ENCODE peak calls at places on chromosome 2, in four cellular contexts. H, W, M and J are unnamed samples.

GRCh38 chr2:31082002-31082401 is 56.2 kb downstream of the GALNT14 start:
- DNase-seq in W (no peak), M (no peak), H (no peak), J (no peak)

GRCh38 chr2:71313-72035 is 25.2 kb upstream of the FAM110C start:
- DNase-seq in W (no peak), H (peak), M (no peak), J (no peak)

GRCh38 chr2:103179800-103180199 is 418.0 kb downstream of the TMEM182 start:
- DNase-seq in M (no peak), H (no peak), W (no peak), J (peak)

GRCh38 chr2:107312240-107312639 is 426.3 kb upstream of the ST6GAL2 start:
- DNase-seq in H (no peak), M (no peak), W (no peak), J (no peak)

GRCh38 chr2:161078211-161078539 is 82.1 kb upstream of the TANK start:
- DNase-seq in H (peak), W (no peak), M (no peak), J (no peak)

GRCh38 chr2:107235491-107236254 is 349.7 kb upstream of the ST6GAL2 start:
- DNase-seq in W (no peak), M (no peak), H (no peak), J (no peak)

GRCh38 chr2:37851428-37851827 is 73.7 kb upstream of the RMDN2 start:
- DNase-seq in M (no peak), W (no peak), H (no peak), J (no peak)

GRCh38 chr2:38174646-38175096 is 98.7 kb upstream of the CYP1B1 start:
- DNase-seq in H (peak), W (no peak), M (no peak), J (peak)

GRCh38 chr2:15719566-15720313 is 128.1 kb downstream of the DDX1 start:
- DNase-seq in W (no peak), M (no peak), H (no peak), J (no peak)

GRCh38 chr2:240817496-240818292 is 2.3 kb downstream of the KIF1A start:
- DNase-seq in W (no peak), H (no peak), M (no peak), J (no peak)

GRCh38 chr2:189204322-189204941 is 24.9 kb upstream of the COL5A2 start:
- DNase-seq in H (peak), W (no peak), M (no peak), J (peak)